ENCODE peak calls at places on chromosomes 7 and 10, in six cellular contexts. One of them, this sample, is unnamed.

GRCh38 chr10:102241444-102242117 is at the start of gene PITX3:
- DNase-seq in tibial artery: peak
- DNase-seq in cardiac muscle cell: peak
- DNase-seq in HS-27A: no peak
- DNase-seq in activated CD8-positive, alpha-beta memory T cell treated with anti-CD3 and anti-CD28 coated beads for 48 hours: peak
- DNase-seq in NCI-H2171: peak
- DNase-seq in this sample: peak

GRCh38 chr7:156432018-156432417 is 208.6 kb upstream of the RNF32 start:
- DNase-seq in tibial artery: no peak
- DNase-seq in cardiac muscle cell: no peak
- DNase-seq in HS-27A: no peak
- DNase-seq in activated CD8-positive, alpha-beta memory T cell treated with anti-CD3 and anti-CD28 coated beads for 48 hours: no peak
- DNase-seq in NCI-H2171: no peak
- DNase-seq in this sample: no peak

GRCh38 chr10:122310311-122311050 is 39.4 kb downstream of the BTBD16 start:
- DNase-seq in tibial artery: no peak
- DNase-seq in cardiac muscle cell: no peak
- DNase-seq in HS-27A: no peak
- DNase-seq in activated CD8-positive, alpha-beta memory T cell treated with anti-CD3 and anti-CD28 coated beads for 48 hours: no peak
- DNase-seq in NCI-H2171: no peak
- DNase-seq in this sample: no peak

GRCh38 chr7:12594122-12594897 is 23.8 kb downstream of the SCIN start:
- DNase-seq in tibial artery: no peak
- DNase-seq in cardiac muscle cell: no peak
- DNase-seq in HS-27A: no peak
- DNase-seq in activated CD8-positive, alpha-beta memory T cell treated with anti-CD3 and anti-CD28 coated beads for 48 hours: no peak
- DNase-seq in NCI-H2171: no peak
- DNase-seq in this sample: no peak

GRCh38 chr10:68578945-68579344 is 18.8 kb downstream of the TET1 start:
- DNase-seq in tibial artery: no peak
- DNase-seq in cardiac muscle cell: no peak
- DNase-seq in HS-27A: no peak
- DNase-seq in activated CD8-positive, alpha-beta memory T cell treated with anti-CD3 and anti-CD28 coated beads for 48 hours: no peak
- DNase-seq in NCI-H2171: no peak
- DNase-seq in this sample: no peak

GRCh38 chr7:22356010-22356854 is 722 bp downstream of the RAPGEF5 start:
- DNase-seq in tibial artery: no peak
- DNase-seq in cardiac muscle cell: peak
- DNase-seq in HS-27A: no peak
- DNase-seq in activated CD8-positive, alpha-beta memory T cell treated with anti-CD3 and anti-CD28 coated beads for 48 hours: no peak
- DNase-seq in NCI-H2171: no peak
- DNase-seq in this sample: no peak

GRCh38 chr7:116209561-116210070 is 723 bp upstream of the TES start:
- DNase-seq in tibial artery: no peak
- DNase-seq in cardiac muscle cell: no peak
- DNase-seq in HS-27A: no peak
- DNase-seq in activated CD8-positive, alpha-beta memory T cell treated with anti-CD3 and anti-CD28 coated beads for 48 hours: no peak
- DNase-seq in NCI-H2171: no peak
- DNase-seq in this sample: no peak

GRCh38 chr10:11177926-11178453 is 160.3 kb downstream of the CELF2 start:
- DNase-seq in tibial artery: no peak
- DNase-seq in cardiac muscle cell: peak
- DNase-seq in HS-27A: no peak
- DNase-seq in activated CD8-positive, alpha-beta memory T cell treated with anti-CD3 and anti-CD28 coated beads for 48 hours: no peak
- DNase-seq in NCI-H2171: no peak
- DNase-seq in this sample: peak

GRCh38 chr10:5666324-5667220 is at the start of gene ASB13:
- DNase-seq in tibial artery: peak
- DNase-seq in cardiac muscle cell: peak
- DNase-seq in HS-27A: no peak
- DNase-seq in activated CD8-positive, alpha-beta memory T cell treated with anti-CD3 and anti-CD28 coated beads for 48 hours: no peak
- DNase-seq in NCI-H2171: peak
- DNase-seq in this sample: no peak

GRCh38 chr7:73606801-73607691 is 17.3 kb downstream of the MLXIPL start:
- DNase-seq in tibial artery: no peak
- DNase-seq in cardiac muscle cell: peak
- DNase-seq in HS-27A: no peak
- DNase-seq in activated CD8-positive, alpha-beta memory T cell treated with anti-CD3 and anti-CD28 coated beads for 48 hours: peak
- DNase-seq in NCI-H2171: peak
- DNase-seq in this sample: peak

This sample was measured in activated naive CD4-positive, alpha-beta T cell treated with anti-CD3 and anti-CD28 coated beads, Interleukin-2, amount 50 U/mL, for 72 hours.